ENCODE peak calls at places on chromosomes 1 and 21, in seven cellular contexts. One of them, this sample, is unnamed.

GRCh38 chr1:201307760-201308499 is 24.6 kb downstream of the PKP1 start:
- DNase-seq in K562: no peak
- DNase-seq in HCT116: peak; percentile 60
- DNase-seq in SK-N-SH: no peak
- DNase-seq in GM12878: no peak
- DNase-seq in H1: no peak
- DNase-seq in HepG2: no peak
- DNase-seq in this sample: no peak

GRCh38 chr1:228082975-228083870 is 715 bp downstream of the ARF1 start:
- DNase-seq in K562: peak; percentile 86
- DNase-seq in HCT116: no peak
- DNase-seq in SK-N-SH: peak; percentile 55
- DNase-seq in GM12878: no peak
- DNase-seq in H1: no peak
- DNase-seq in HepG2: no peak
- DNase-seq in this sample: peak; percentile 50

GRCh38 chr1:243291287-243291686 is 35.4 kb downstream of the SDCCAG8 start:
- DNase-seq in K562: no peak
- DNase-seq in HCT116: no peak
- DNase-seq in SK-N-SH: no peak
- DNase-seq in GM12878: no peak
- DNase-seq in H1: no peak
- DNase-seq in HepG2: no peak
- DNase-seq in this sample: no peak

GRCh38 chr1:166136252-166136651 is 30.5 kb downstream of the FAM78B start:
- DNase-seq in K562: no peak
- DNase-seq in HCT116: no peak
- DNase-seq in SK-N-SH: peak; percentile 62
- DNase-seq in GM12878: no peak
- DNase-seq in H1: no peak
- DNase-seq in HepG2: no peak
- DNase-seq in this sample: no peak

GRCh38 chr1:30912913-30913652 is 4.5 kb upstream of the SDC3 start:
- DNase-seq in K562: no peak
- DNase-seq in HCT116: no peak
- DNase-seq in SK-N-SH: peak; percentile 52
- DNase-seq in GM12878: no peak
- DNase-seq in H1: no peak
- DNase-seq in HepG2: no peak
- DNase-seq in this sample: no peak

GRCh38 chr1:227603327-227603726 is 40.0 kb downstream of the ZNF678 start:
- DNase-seq in K562: no peak
- DNase-seq in HCT116: no peak
- DNase-seq in SK-N-SH: no peak
- DNase-seq in GM12878: no peak
- DNase-seq in H1: no peak
- DNase-seq in HepG2: no peak
- DNase-seq in this sample: no peak

GRCh38 chr1:196976278-196976677 is 1.1 kb upstream of the CFHR5 start:
- DNase-seq in K562: no peak
- DNase-seq in HCT116: no peak
- DNase-seq in SK-N-SH: no peak
- DNase-seq in GM12878: no peak
- DNase-seq in H1: no peak
- DNase-seq in HepG2: no peak
- DNase-seq in this sample: no peak

GRCh38 chr1:31718519-31718918 is 14.7 kb upstream of the COL16A1 start:
- DNase-seq in K562: no peak
- DNase-seq in HCT116: no peak
- DNase-seq in SK-N-SH: peak; percentile 71
- DNase-seq in GM12878: no peak
- DNase-seq in H1: no peak
- DNase-seq in HepG2: no peak
- DNase-seq in this sample: no peak

GRCh38 chr1:41664861-41665640 is 180.6 kb upstream of the EDN2 start:
- DNase-seq in K562: no peak
- DNase-seq in HCT116: peak; percentile 39
- DNase-seq in SK-N-SH: no peak
- DNase-seq in GM12878: no peak
- DNase-seq in H1: no peak
- DNase-seq in HepG2: no peak
- DNase-seq in this sample: peak; percentile 84

DNA sequence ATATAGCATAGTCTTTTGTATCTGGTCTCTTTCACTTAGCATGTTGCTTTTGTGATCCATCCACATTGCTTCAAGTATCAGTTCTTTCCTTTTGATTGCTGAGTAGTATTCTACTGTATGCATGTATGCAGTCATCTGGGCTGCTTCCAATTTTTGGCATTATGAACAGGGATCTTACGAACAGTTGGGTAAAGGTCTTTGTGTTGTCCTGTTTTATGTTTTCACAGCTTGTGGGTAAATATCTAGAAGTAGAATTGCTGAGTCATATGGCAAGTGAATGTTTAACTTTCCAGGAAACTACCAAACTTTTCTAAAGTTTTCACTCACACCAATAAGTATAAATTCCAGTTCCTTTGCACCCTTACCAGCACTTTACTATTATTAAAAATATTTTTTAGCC is 60.9 kb downstream of the LHX4 start:
- DNase-seq in K562: no peak
- DNase-seq in HCT116: no peak
- DNase-seq in SK-N-SH: no peak
- DNase-seq in GM12878: peak; percentile 48
- DNase-seq in H1: no peak
- DNase-seq in HepG2: peak; percentile 55
- DNase-seq in this sample: no peak
- TF ChIP-seq JUND in K562: no peak
- TF ChIP-seq JUND in HCT116: no peak
- TF ChIP-seq JUND in SK-N-SH: no peak
- TF ChIP-seq JUND in GM12878: no peak
- TF ChIP-seq JUND in H1: no peak
- TF ChIP-seq JUND in HepG2: no peak
- TF ChIP-seq JUND in this sample: no peak

DNA sequence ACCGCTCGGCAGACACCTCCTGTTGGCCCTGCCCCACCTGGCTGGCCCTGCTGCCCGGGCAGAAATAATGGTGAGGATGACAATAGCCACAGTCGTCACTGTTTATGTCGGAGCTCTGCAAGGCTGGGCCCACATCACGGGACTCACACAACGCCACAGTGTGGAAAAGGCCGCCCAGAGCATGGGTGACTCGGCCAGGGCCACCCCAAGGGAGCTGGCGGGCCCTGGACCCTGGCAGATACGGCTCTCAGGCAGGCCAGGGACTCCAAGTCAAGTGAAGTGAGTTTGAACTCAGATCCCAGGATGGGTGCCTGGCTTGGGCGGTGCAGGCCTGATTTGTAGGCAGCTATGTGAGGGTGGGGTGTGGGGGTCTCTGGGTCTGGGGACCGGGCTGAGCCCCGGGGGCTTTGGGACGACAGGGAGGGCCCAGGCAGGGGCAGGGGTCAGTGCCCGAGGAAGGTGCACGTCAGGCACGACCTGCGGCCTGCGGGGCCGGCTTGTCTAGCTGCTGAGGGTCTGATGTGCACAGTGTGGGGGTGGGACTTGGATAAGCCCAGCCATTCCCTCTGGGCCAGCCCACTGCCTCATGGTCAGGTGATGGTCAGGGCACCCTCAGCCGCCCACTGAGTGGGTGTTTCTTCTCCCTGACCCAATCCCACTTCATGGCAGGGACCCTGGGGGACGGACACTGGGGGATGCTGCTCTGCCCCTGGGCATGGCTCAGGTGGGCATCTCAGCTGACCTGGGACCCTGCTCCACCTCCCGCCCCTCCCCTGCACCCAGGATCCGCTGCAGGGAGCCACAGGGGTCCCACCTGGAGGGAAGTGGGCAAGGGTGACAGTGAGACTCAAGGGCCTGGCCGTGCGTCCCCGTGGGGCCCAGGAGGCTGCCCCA is 1.0 kb downstream of the RNF223 start:
- DNase-seq in K562: no peak
- DNase-seq in HCT116: no peak
- DNase-seq in SK-N-SH: no peak
- DNase-seq in GM12878: no peak
- DNase-seq in H1: no peak
- DNase-seq in HepG2: no peak
- DNase-seq in this sample: peak; percentile 55
- TF ChIP-seq JUND in K562: no peak
- TF ChIP-seq JUND in HCT116: no peak
- TF ChIP-seq JUND in SK-N-SH: no peak
- TF ChIP-seq JUND in GM12878: no peak
- TF ChIP-seq JUND in H1: no peak
- TF ChIP-seq JUND in HepG2: no peak
- TF ChIP-seq JUND in this sample: no peak

DNA sequence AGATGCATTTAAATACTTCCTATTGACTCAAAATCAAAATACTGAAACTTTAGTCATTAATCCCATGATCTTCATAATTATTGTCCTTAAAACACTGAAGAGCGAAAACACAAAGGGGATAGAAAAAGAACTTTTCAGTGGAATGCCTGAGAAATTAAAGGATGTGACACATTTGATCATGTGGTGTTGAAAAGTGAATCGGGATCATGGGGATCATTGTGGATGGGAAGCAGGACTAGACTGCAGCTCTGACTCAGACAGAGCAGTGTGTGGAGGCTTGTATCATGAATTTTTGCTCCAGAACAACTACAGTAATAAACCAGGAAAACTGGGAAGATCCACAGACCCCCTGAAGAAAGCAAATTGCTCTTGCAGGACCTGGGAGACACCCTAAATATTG is 161.1 kb upstream of the CXADR start:
- DNase-seq in K562: no peak
- DNase-seq in HCT116: no peak
- DNase-seq in SK-N-SH: no peak
- DNase-seq in GM12878: no peak
- DNase-seq in H1: no peak
- DNase-seq in HepG2: no peak
- DNase-seq in this sample: no peak
- TF ChIP-seq JUND in K562: no peak
- TF ChIP-seq JUND in HCT116: no peak
- TF ChIP-seq JUND in SK-N-SH: no peak
- TF ChIP-seq JUND in GM12878: no peak
- TF ChIP-seq JUND in H1: no peak
- TF ChIP-seq JUND in HepG2: no peak
- TF ChIP-seq JUND in this sample: no peak

GRCh38 chr1:198054510-198054909 is 102.3 kb upstream of the NEK7 start:
- DNase-seq in K562: no peak
- DNase-seq in HCT116: no peak
- DNase-seq in SK-N-SH: no peak
- DNase-seq in GM12878: no peak
- DNase-seq in H1: no peak
- DNase-seq in HepG2: no peak
- DNase-seq in this sample: no peak
- TF ChIP-seq JUND in K562: no peak
- TF ChIP-seq JUND in HCT116: no peak
- TF ChIP-seq JUND in SK-N-SH: no peak
- TF ChIP-seq JUND in GM12878: no peak
- TF ChIP-seq JUND in H1: no peak
- TF ChIP-seq JUND in HepG2: no peak
- TF ChIP-seq JUND in this sample: no peak

GRCh38 chr1:38028105-38028591 is 15.6 kb downstream of the UTP11 start:
- DNase-seq in K562: no peak
- DNase-seq in HCT116: no peak
- DNase-seq in SK-N-SH: no peak
- DNase-seq in GM12878: peak; percentile 95
- DNase-seq in H1: no peak
- DNase-seq in HepG2: no peak
- DNase-seq in this sample: no peak

GRCh38 chr1:38030596-38031512 is 15.7 kb downstream of the POU3F1 start:
- DNase-seq in K562: no peak
- DNase-seq in HCT116: no peak
- DNase-seq in SK-N-SH: no peak
- DNase-seq in GM12878: no peak
- DNase-seq in H1: no peak
- DNase-seq in HepG2: no peak
- DNase-seq in this sample: no peak

GRCh38 chr1:38029725-38030511 is 16.7 kb downstream of the POU3F1 start:
- DNase-seq in K562: peak; percentile 44
- DNase-seq in HCT116: no peak
- DNase-seq in SK-N-SH: peak; percentile 62
- DNase-seq in GM12878: peak; percentile 75
- DNase-seq in H1: peak; percentile 58
- DNase-seq in HepG2: no peak
- DNase-seq in this sample: no peak

GRCh38 chr1:38028671-38029070 is 16.1 kb downstream of the UTP11 start:
- DNase-seq in K562: no peak
- DNase-seq in HCT116: no peak
- DNase-seq in SK-N-SH: peak; percentile 61
- DNase-seq in GM12878: no peak
- DNase-seq in H1: peak; percentile 60
- DNase-seq in HepG2: no peak
- DNase-seq in this sample: no peak

DNA sequence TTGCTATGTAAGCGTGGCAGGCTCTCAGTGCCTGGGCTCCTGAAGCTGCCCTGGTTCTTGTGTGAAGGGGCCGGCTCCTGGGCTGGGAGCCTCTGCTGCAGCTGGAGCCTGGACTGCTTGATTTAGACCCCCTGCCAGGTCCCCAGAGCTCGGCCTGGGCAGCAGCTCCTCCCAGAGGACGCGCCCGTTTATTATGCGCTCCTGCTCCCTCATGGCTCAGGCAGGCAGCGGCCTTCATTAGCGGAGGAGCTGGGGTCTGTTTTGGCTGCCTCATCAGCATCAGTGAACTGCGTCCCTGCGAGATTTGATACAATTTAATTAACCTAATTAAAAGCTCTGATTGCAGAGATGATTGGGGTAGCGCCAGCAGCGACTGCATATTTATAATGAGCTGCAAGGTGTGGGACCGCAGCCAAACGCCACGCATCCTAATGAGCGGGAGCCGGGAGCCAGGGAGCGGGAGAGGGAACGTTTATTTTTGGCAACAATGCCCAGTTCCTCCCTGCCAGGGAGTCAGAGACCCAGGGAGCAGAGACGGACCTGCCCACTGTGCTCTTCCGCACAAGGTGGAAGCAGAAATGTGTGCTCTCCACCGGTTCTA is 16.6 kb downstream of the UTP11 start:
- DNase-seq in K562: peak; percentile 58
- DNase-seq in HCT116: no peak
- DNase-seq in SK-N-SH: peak; percentile 87
- DNase-seq in GM12878: no peak
- DNase-seq in H1: peak; percentile 77
- DNase-seq in HepG2: no peak
- DNase-seq in this sample: no peak
- TF ChIP-seq JUND in K562: no peak
- TF ChIP-seq JUND in HCT116: no peak
- TF ChIP-seq JUND in SK-N-SH: no peak
- TF ChIP-seq JUND in GM12878: no peak
- TF ChIP-seq JUND in H1: no peak
- TF ChIP-seq JUND in HepG2: no peak
- TF ChIP-seq JUND in this sample: no peak

GRCh38 chr1:21266119-21266774 is 24.0 kb downstream of the ECE1 start:
- DNase-seq in K562: no peak
- DNase-seq in HCT116: no peak
- DNase-seq in SK-N-SH: no peak
- DNase-seq in GM12878: no peak
- DNase-seq in H1: no peak
- DNase-seq in HepG2: peak; percentile 38
- DNase-seq in this sample: no peak
- TF ChIP-seq JUND in K562: no peak
- TF ChIP-seq JUND in HCT116: no peak
- TF ChIP-seq JUND in SK-N-SH: no peak
- TF ChIP-seq JUND in GM12878: no peak
- TF ChIP-seq JUND in H1: no peak
- TF ChIP-seq JUND in HepG2: no peak
- TF ChIP-seq JUND in this sample: no peak

This sample was measured in T47D.